ENCODE peak calls at places on chromosome 5, in four cellular contexts. O is endothelial cell, K is neural crest cell, Q is astrocyte of the spinal cord. D is an unnamed sample.

GRCh38 chr5:131672791-131673190 is 37.8 kb upstream of the RAPGEF6 start:
- DNase-seq in O (no peak), K (no peak), Q (no peak), D (no peak)

GRCh38 chr5:75824323-75824722 is 107.1 kb upstream of the POC5 start:
- DNase-seq in O (no peak), K (no peak), Q (no peak), D (no peak)

GRCh38 chr5:75078035-75078434 is 25.7 kb upstream of the GCNT4 start:
- DNase-seq in O (no peak), K (no peak), Q (no peak), D (no peak)

GRCh38 chr5:19977069-19977468 is 10.9 kb downstream of the CDH18 start:
- DNase-seq in O (no peak), K (no peak), Q (no peak), D (no peak)

GRCh38 chr5:149611327-149611726 is 30.0 kb downstream of the ARHGEF37 start:
- DNase-seq in O (no peak), K (no peak), Q (peak), D (no peak)

GRCh38 chr5:6475626-6476312 is 27.1 kb downstream of the UBE2QL1 start:
- DNase-seq in O (no peak), K (no peak), Q (no peak), D (no peak)

GRCh38 chr5:97062046-97062445 is 80.4 kb downstream of the LIX1 start:
- DNase-seq in O (no peak), K (no peak), Q (no peak), D (no peak)

GRCh38 chr5:81838307-81838906 is 87.5 kb upstream of the SSBP2 start:
- DNase-seq in O (no peak), K (no peak), Q (peak), D (no peak)

GRCh38 chr5:32027717-32028321 is 146.3 kb downstream of the GOLPH3 start:
- DNase-seq in O (peak), K (no peak), Q (peak), D (peak)

GRCh38 chr5:176427971-176428370 is 11.6 kb upstream of the CLTB start:
- DNase-seq in O (no peak), K (no peak), Q (no peak), D (no peak)

GRCh38 chr5:93235751-93236150 is 345.3 kb downstream of the NR2F1-AS1 start:
- DNase-seq in O (no peak), K (no peak), Q (no peak), D (no peak)

GRCh38 chr5:68369436-68370125 is 154.0 kb downstream of the PIK3R1 start:
- DNase-seq in O (no peak), K (no peak), Q (no peak), D (no peak)

GRCh38 chr5:116953251-116953934 is 378.8 kb upstream of the SEMA6A start:
- DNase-seq in O (peak), K (peak), Q (no peak), D (no peak)

GRCh38 chr5:176408590-176408989 is 7.7 kb downstream of the CLTB start:
- DNase-seq in O (no peak), K (no peak), Q (no peak), D (no peak)

GRCh38 chr5:113266913-113267227 is 167.9 kb downstream of the TSSK1B start:
- DNase-seq in O (no peak), K (no peak), Q (no peak), D (no peak)

GRCh38 chr5:127830157-127830556 is 127.0 kb downstream of the CCDC192 start:
- DNase-seq in O (no peak), K (no peak), Q (no peak), D (no peak)

GRCh38 chr5:157670662-157671591 is at the start of gene C5orf52:
- DNase-seq in O (peak), K (peak), Q (peak), D (no peak)

GRCh38 chr5:131265318-131265803 is 1.5 kb downstream of the CDC42SE2 start:
- DNase-seq in O (no peak), K (no peak), Q (peak), D (no peak)

GRCh38 chr5:106019271-106019670 is 1651.5 kb downstream of the EFNA5 start:
- DNase-seq in O (no peak), K (no peak), Q (peak), D (no peak)

GRCh38 chr5:149374801-149375200 is 4.3 kb downstream of the IL17B start:
- DNase-seq in O (no peak), K (no peak), Q (no peak), D (no peak)

GRCh38 chr5:6522337-6522736 is 73.7 kb downstream of the UBE2QL1 start:
- DNase-seq in O (no peak), K (no peak), Q (no peak), D (no peak)

GRCh38 chr5:145920542-145921210 is 15.7 kb upstream of the SH3RF2 start:
- DNase-seq in O (no peak), K (no peak), Q (no peak), D (no peak)

GRCh38 chr5:85225388-85225787 is 840.7 kb upstream of the EDIL3 start:
- DNase-seq in O (no peak), K (no peak), Q (no peak), D (no peak)

GRCh38 chr5:54844905-54845566 is 140.4 kb downstream of the ESM1 start:
- DNase-seq in O (no peak), K (no peak), Q (peak), D (no peak)

GRCh38 chr5:177179431-177179830 is 45.9 kb downstream of the NSD1 start:
- DNase-seq in O (no peak), K (no peak), Q (no peak), D (no peak)

GRCh38 chr5:160293901-160294561 is 18.3 kb downstream of the CCNJL start:
- DNase-seq in O (no peak), K (no peak), Q (peak), D (no peak)

GRCh38 chr5:106331415-106331814 is 1339.3 kb downstream of the EFNA5 start:
- DNase-seq in O (no peak), K (no peak), Q (peak), D (no peak)

GRCh38 chr5:178376906-178377582 is 144.4 kb upstream of the PHYKPL start:
- DNase-seq in O (no peak), K (no peak), Q (no peak), D (no peak)

GRCh38 chr5:142621227-142621626 is 64.7 kb downstream of the FGF1 start:
- DNase-seq in O (no peak), K (no peak), Q (peak), D (no peak)

GRCh38 chr5:58842851-58843250 is 260.0 kb downstream of the RAB3C start:
- DNase-seq in O (no peak), K (no peak), Q (no peak), D (no peak)

GRCh38 chr5:150587016-150587415 is 53.4 kb upstream of the SYNPO start:
- DNase-seq in O (no peak), K (no peak), Q (no peak), D (no peak)

GRCh38 chr5:88760512-88760911 is 122.5 kb downstream of the MEF2C start:
- DNase-seq in O (no peak), K (no peak), Q (no peak), D (no peak)

GRCh38 chr5:113205807-113206206 is 229.0 kb downstream of the TSSK1B start:
- DNase-seq in O (no peak), K (no peak), Q (no peak), D (no peak)

GRCh38 chr5:45512521-45512920 is 183.7 kb downstream of the HCN1 start:
- DNase-seq in O (no peak), K (no peak), Q (no peak), D (no peak)

GRCh38 chr5:58868931-58869330 is 286.1 kb downstream of the RAB3C start:
- DNase-seq in O (no peak), K (no peak), Q (no peak), D (no peak)

GRCh38 chr5:124173386-124173785 is 573.1 kb downstream of the ZNF608 start:
- DNase-seq in O (no peak), K (no peak), Q (no peak), D (no peak)
- TF ChIP-seq CTCF in O (no peak), K (no peak), Q (no peak), D (no peak)

GRCh38 chr5:135320718-135321484 is 78.1 kb downstream of the MACROH2A1 start:
- DNase-seq in O (no peak), K (no peak), Q (no peak), D (no peak)

GRCh38 chr5:135318037-135318436 is 81.0 kb downstream of the MACROH2A1 start:
- DNase-seq in O (no peak), K (no peak), Q (no peak), D (no peak)

GRCh38 chr5:135318924-135319323 is 80.1 kb downstream of the MACROH2A1 start:
- DNase-seq in O (no peak), K (no peak), Q (no peak), D (no peak)

GRCh38 chr5:135319458-135319857 is 79.6 kb downstream of the MACROH2A1 start:
- DNase-seq in O (no peak), K (no peak), Q (no peak), D (no peak)

DNA sequence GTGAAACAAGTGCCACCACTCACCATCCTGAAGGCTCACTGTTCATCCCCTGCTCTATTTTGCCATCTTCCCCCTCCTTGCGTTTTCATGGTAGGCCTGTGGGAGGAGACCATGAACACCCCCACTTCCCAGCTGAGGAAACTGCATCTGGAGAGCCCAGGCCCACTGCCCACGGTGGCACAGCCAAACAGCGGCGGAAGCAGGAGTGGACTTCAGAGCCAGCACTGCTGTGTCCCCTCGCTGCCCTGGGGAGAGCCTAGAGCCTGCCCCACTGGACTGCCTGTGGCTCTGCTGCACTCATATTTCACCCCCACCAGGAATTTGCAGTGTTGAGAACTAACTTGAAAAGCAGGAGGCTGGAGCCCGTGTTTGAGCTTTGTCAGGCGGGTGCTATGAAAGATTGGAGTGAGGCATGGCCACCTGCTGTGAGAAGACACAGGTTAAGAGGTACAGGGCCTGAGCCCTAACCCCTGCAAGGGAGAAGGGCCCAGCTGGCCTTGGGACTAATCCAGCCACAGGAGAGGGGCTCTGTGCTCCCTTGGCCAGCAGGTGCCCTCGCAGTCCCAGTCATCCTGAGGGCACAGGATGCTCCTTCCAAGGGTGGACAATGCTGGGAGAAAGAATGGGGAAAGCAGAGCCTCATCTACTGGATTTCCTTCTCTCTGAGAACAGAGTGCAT is 79.0 kb downstream of the MACROH2A1 start:
- DNase-seq in O (peak), K (no peak), Q (no peak), D (no peak)
- TF ChIP-seq CTCF in O (no peak), K (no peak), Q (peak), D (no peak)

DNA sequence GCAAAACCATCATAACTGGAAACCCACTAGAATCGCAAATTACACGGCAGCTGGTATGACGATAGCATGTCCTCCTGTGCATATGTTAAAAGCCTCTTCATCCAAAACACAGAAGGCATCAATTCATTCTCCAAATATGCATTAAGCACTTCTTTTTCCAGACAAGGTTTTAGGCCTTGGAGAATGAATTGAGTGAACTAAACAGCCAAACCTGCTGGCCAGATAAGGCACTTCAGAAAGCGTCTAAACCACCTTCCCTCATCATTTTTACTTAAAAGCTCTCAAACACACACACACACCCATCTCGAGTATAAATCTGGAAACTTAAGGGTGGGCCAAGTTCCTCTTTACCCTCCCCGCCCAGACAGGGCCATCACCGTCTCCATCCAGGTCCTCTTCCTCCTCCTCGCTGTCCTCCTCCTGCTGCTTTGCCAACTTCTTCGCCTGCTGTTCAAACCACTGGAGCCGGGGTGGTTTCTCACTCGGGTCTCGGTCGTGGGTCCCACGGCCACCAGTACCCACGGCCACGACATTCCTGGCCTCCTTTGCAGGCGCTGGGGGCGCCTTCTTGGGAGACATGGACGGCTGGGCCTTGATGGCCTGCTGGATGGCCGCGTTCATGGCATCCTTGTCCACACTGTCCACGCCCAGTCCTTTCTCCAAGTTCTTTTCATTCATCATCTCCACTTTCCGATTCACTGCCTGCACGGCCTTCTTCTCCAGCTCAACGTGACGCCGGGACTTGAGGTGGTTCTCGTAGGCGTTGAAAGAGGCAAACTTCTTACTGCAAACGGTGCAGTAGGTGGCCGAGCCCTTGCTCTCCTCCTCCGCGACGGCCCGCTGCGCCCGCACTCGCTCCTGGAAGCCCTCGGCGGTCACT is 696 bp downstream of the ZNF622 start:
- DNase-seq in O (no peak), K (no peak), Q (peak), D (no peak)
- TF ChIP-seq CTCF in O (no peak), K (no peak), Q (no peak), D (no peak)

DNA sequence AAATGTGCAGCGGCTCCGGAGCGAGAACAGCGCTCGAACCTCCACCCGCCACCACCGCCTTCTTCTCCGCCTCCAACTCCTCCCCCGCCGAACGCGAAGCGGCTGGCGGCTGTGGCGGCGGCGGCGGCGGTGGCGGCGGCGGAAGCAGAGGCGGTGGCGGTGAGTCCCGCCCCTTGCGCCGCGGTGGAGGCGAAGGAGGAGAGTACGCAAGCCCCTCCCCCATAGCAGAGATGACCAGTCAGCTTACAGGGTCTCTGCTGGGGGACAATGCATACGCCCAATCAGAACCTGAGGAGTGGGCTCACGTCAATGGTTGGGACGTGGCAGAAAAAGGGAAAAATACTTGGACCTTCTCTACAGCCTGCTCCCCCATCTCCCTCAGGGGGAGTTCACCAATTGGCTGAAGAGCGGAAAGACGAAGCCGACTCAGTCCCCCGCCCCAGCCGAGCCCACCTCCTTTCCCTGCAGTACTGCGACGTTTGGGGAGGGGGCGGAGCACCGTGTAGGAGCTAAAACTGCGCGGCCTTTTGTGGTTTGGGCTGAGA is at the start of gene PJA2:
- DNase-seq in O (peak), K (peak), Q (peak), D (peak)
- TF ChIP-seq CTCF in O (peak), K (peak), Q (peak), D (no peak)

DNA sequence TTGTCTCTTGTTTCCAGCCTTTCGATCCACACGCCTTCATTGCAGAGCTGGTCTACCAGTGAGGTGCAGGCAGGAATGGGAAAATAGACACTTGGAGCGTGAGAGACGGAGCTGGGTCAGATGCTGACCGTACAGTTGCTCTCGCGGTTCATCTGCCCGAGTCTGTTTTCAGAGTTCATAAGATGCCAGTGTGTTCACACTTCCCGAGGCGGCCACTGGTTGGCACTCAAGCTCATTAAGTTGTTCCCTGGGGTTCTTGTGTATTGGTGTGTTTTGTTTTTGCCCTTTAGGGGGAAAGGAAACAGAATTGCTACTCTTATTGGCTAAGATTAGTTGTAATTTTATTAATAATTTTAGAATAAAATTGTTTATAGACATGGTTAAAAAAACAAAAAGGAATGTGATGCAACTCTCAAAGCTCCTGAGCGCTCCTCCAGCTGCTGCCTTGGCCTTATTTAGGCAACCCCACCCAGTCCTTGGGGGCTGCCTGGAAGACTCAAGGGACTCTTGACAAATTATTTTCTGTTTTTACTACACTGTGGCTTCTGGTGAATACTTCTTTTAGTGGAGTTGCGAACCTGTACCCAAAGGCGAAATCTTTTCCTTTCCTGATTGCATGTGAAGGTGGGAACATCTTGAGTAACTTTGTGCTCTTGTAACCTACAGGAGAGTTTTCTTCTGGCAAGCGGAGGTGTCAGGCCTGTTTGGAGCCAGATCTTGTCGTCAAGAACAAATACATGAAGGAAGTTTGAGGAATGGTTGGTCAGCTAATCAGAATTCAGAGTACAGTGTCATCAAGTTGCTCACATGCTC is 146.1 kb downstream of the MAST4 start:
- DNase-seq in O (no peak), K (no peak), Q (no peak), D (no peak)
- TF ChIP-seq CTCF in O (no peak), K (peak), Q (peak), D (no peak)

GRCh38 chr5:1182633-1183423 is 18.6 kb upstream of the SLC6A19 start:
- DNase-seq in O (no peak), K (peak), Q (no peak), D (no peak)

GRCh38 chr5:1180841-1181271 is 20.5 kb upstream of the SLC6A19 start:
- DNase-seq in O (no peak), K (no peak), Q (no peak), D (no peak)

GRCh38 chr5:1182360-1182632 is 19.1 kb upstream of the SLC6A19 start:
- DNase-seq in O (no peak), K (no peak), Q (no peak), D (no peak)

GRCh38 chr5:1180096-1180495 is 21.3 kb upstream of the SLC6A19 start:
- DNase-seq in O (no peak), K (no peak), Q (no peak), D (no peak)

GRCh38 chr5:1181451-1182359 is 19.7 kb upstream of the SLC6A19 start:
- DNase-seq in O (no peak), K (no peak), Q (no peak), D (no peak)
- TF ChIP-seq CTCF in O (no peak), K (no peak), Q (no peak), D (no peak)

GRCh38 chr5:52840286-52841050 is 52.8 kb downstream of the ITGA1 start:
- DNase-seq in O (no peak), K (no peak), Q (peak), D (no peak)
- TF ChIP-seq CTCF in O (no peak), K (no peak), Q (no peak), D (no peak)